ENCODE peak calls at places on chromosomes 11 and 22, in six cellular contexts. B is HCT116, V is GM23338, P is HepG2, I is K562, T is endothelial cell of umbilical vein. S is an unnamed sample.

GRCh38 chr11:97893612-97894011 is 1127.1 kb upstream of the CNTN5 start:
- DNase-seq in I (no peak), T (no peak), V (no peak), P (no peak), B (no peak), S (no peak)

GRCh38 chr22:46763051-46763705 is 728 bp downstream of the TBC1D22A start:
- DNase-seq in I (peak; percentile 35), T (peak; percentile 34), B (no peak), P (no peak), V (peak; percentile 51), S (no peak)

GRCh38 chr11:13465909-13466371 is 2.9 kb upstream of the BTBD10 start:
- DNase-seq in V (peak; percentile 38), T (peak; percentile 66), B (peak; percentile 70), I (peak; percentile 14), P (peak; percentile 27), S (peak; percentile 22)

GRCh38 chr11:44726278-44727113 is at the start of gene TSPAN18:
- DNase-seq in I (peak; percentile 70), V (peak; percentile 78), P (no peak), B (no peak), T (no peak), S (no peak)

GRCh38 chr11:34168642-34169051 is 63.2 kb downstream of the NAT10 start:
- DNase-seq in V (no peak), B (no peak), I (no peak), P (no peak), T (no peak), S (no peak)

GRCh38 chr22:50302564-50302963 is 4.9 kb downstream of the PLXNB2 start:
- DNase-seq in B (no peak), P (no peak), V (no peak), T (no peak), I (no peak), S (no peak)

GRCh38 chr11:85854557-85855340 is 434 bp upstream of the CCDC83 start:
- DNase-seq in I (peak; percentile 91), P (peak; percentile 84), V (peak; percentile 97), T (peak; percentile 94), B (peak; percentile 72), S (no peak)

GRCh38 chr11:119115484-119116234 is 5.7 kb upstream of the HINFP start:
- DNase-seq in B (no peak), T (no peak), V (peak; percentile 71), P (no peak), I (no peak), S (no peak)

GRCh38 chr22:47381240-47381639 is 618.8 kb downstream of the TBC1D22A start:
- DNase-seq in T (no peak), B (no peak), P (no peak), V (no peak), I (no peak), S (no peak)

DNA sequence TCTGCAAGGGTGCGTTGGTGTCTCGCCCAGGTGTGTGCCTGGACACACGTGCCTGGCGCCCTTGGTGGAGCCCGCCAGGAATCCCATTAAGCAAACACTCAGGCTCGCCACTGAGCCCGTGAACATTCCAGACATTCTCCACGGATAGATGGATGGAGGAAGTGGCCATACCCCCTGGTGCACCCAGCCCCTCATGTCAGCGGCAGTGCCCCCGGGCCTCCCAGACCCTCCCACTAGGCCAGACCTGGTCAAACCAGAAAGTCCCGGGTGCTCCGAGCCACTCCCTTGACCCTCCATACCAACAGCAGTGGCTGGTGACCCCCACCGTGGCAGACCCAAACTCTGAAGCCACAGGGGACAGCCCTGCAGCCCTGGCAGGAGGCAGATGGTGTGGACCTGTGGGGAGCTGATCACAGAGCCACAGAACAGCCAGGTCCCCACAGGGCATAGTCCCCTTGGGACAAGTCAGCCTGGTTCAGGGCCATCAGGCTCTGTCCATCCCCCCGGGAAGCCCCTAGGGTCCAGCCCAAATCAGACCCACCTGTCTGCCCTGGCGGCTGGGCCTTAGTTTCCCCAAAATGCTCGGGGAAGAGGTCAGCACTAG is 1.9 kb downstream of the EPS8L2 start:
- DNase-seq in I (no peak), P (peak; percentile 60), V (no peak), T (no peak), B (no peak), S (no peak)
- H3K27ac ChIP-seq in I (no peak overlapping the region), P (peak overlapping the region; percentile 96), V (peak overlapping the region; percentile 39), T (no peak overlapping the region), B (peak overlapping the region; percentile 99), S (no peak overlapping the region)

GRCh38 chr11:123194308-123195181 is 503 bp downstream of the CLMP start:
- DNase-seq in I (no peak), T (no peak), V (peak; percentile 77), P (no peak), B (no peak), S (no peak)

GRCh38 chr11:123193742-123194141 is 1.3 kb downstream of the CLMP start:
- DNase-seq in V (no peak), T (no peak), B (no peak), I (no peak), P (no peak), S (no peak)

GRCh38 chr11:123195182-123196059 is at the start of gene CLMP:
- DNase-seq in B (no peak), P (no peak), V (peak; percentile 86), I (no peak), T (no peak), S (no peak)

GRCh38 chr11:123197711-123198110 is 2.7 kb upstream of the CLMP start:
- DNase-seq in V (no peak), I (no peak), T (no peak), P (no peak), B (no peak), S (no peak)

GRCh38 chr11:123196060-123196714 is 1.1 kb upstream of the CLMP start:
- DNase-seq in V (peak; percentile 84), T (no peak), P (no peak), B (no peak), I (no peak), S (no peak)
- TF ChIP-seq EZH2 in V (no peak), T (no peak), P (no peak), B (no peak), I (no peak), S (no peak)

DNA sequence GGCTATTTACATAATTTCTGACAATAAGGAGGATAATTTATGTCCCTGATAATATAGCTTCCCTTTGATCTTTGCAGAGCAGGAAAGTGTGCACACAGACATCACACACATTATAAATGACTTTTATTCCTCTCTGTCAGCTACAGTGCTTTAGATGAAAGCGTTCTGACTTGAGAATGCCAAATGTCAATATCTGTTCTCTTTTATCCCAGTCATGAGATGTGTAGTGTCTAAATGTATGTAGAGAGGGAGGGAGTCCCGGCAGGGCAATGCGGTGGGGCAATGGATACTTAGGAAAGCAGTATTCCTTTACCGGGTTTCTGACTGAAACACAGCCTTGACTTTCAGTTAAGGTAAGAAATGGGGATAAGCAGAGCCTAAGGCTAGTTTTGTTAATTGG is 225.4 kb upstream of the CHORDC1 start:
- DNase-seq in T (no peak), P (peak; percentile 77), I (no peak), B (no peak), V (no peak), S (no peak)
- TF ChIP-seq POLR2AphosphoS5 in T (no peak), P (no peak), I (no peak), B (no peak), V (no peak), S (no peak)

DNA sequence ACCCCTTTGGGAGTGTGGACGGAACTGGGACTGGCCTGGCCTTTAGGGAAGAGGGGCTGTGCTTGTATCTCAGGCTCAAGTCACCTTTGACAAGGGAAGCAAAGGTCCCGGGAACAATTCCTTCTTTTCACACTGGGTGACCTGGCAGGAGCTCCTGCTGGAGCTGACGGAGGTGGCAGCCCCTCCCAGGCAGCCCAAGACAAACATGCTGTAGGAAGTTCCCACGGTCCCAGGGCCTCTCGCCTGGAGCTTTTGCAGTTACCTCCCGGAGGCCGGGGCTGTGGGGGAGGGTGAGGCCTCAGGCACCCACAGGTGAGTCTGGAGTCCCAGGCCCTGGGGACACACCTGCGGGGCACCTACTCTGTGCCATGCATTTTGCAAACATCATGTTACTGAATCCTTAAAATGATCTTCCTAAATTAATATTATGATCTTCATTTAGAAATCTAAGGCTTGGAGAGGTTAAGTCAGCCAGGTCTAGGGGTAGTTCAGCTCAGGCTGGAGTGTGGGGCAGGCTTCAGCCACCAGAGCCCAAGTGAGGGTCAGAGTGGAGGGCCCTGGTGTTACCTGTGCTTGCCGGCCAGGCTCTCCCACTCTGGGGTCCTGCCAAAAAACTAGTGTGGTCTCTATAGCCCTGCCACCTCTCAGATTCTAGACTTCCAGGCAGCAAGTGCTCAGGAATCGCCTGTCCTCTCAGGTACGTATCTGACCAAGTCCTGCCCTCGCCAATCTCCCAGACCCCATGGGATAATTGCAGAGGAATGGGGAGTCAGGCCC is 15.7 kb upstream of the MYEOV start:
- DNase-seq in V (no peak), T (no peak), P (no peak), B (no peak), I (no peak), S (no peak)
- H3K27ac ChIP-seq in V (no peak overlapping the region), T (no peak overlapping the region), P (no peak overlapping the region), B (no peak overlapping the region), I (no peak overlapping the region), S (no peak overlapping the region)

GRCh38 chr22:44330727-44331660 is 18.2 kb upstream of the SHISAL1 start:
- DNase-seq in P (no peak), T (no peak), V (peak; percentile 69), I (peak; percentile 18), B (no peak), S (no peak)
- TF ChIP-seq EZH2 in P (no peak), T (peak; percentile 99), V (no peak), I (no peak), B (no peak), S (no peak)

GRCh38 chr11:96309001-96309642 is 33.9 kb downstream of the MAML2 start:
- DNase-seq in I (no peak), P (no peak), T (peak; percentile 82), B (no peak), V (no peak), S (no peak)
- TF ChIP-seq POLR2AphosphoS5 in I (no peak), P (no peak), T (peak; percentile 56), B (no peak), V (no peak), S (no peak)

GRCh38 chr11:124625504-124626168 is 3.0 kb downstream of the TBRG1 start:
- DNase-seq in P (no peak), I (no peak), V (no peak), B (no peak), T (no peak), S (no peak)
- H3K27ac ChIP-seq in P (no peak overlapping the region), I (peak overlapping the region; percentile 38), V (no peak overlapping the region), B (no peak overlapping the region), T (no peak overlapping the region), S (no peak overlapping the region)

GRCh38 chr22:35541254-35541748 is 670 bp downstream of the RASD2 start:
- DNase-seq in V (peak; percentile 66), P (no peak), T (no peak), I (no peak), B (no peak), S (no peak)
- TF ChIP-seq EZH2 in V (no peak), P (peak; percentile 66), T (peak; percentile 76), I (no peak), B (no peak), S (no peak)

DNA sequence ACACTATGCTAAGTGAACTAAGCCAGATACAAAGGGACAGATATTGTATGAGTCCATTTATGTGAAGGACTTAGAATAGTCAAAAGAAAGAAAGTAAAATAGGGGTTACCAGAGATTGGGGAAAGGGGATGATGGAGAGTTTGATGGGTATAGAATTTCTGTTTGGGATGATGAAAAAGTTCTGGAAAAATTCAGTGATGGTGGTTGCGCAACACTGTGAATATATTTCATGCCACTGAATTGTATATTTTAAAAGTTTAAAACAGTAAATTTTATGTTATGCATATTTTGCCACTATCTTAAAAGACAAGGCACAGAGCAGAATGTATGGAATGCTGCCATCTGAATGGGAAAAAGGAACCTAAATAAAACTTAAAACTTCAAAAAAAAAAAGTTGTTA is 29.2 kb downstream of the TESMIN start:
- DNase-seq in V (no peak), P (no peak), I (no peak), T (no peak), B (no peak), S (no peak)
- TF ChIP-seq POLR2AphosphoS5 in V (no peak), P (no peak), I (no peak), T (no peak), B (no peak), S (no peak)